ENCODE peak calls at places on chromosomes 6 and 20, in six cellular contexts. Y is fibroblast of lung; G is GM23338; I is body of pancreas; K is progenitor cell of endocrine pancreas; D is stimulated activated CD8-positive, alpha-beta memory T cell treated with anti-CD3 and anti-CD28 coated beads, Interleukin-15, amount 100 ng/mL, for 4 hours. X is an unnamed sample.

GRCh38 chr6:30556714-30556963 is 350 bp upstream of the GNL1 start:
- DNase-seq in K (peak), Y (no peak), G (peak), I (no peak), D (peak), X (peak)

GRCh38 chr6:170293411-170293844 is 2.5 kb upstream of the DLL1 start:
- DNase-seq in G (no peak), D (no peak), K (no peak), Y (no peak), I (no peak), X (no peak)

GRCh38 chr6:42313038-42313437 is 95.4 kb upstream of the MRPS10 start:
- DNase-seq in I (no peak), D (no peak), K (no peak), Y (peak), G (no peak), X (no peak)

GRCh38 chr6:37141291-37142046 is 28.5 kb upstream of the PIM1 start:
- DNase-seq in G (peak), I (no peak), K (no peak), D (no peak), Y (peak), X (peak)

GRCh38 chr20:57006411-57007170 is 259.9 kb downstream of the BMP7 start:
- DNase-seq in I (no peak), Y (peak), D (no peak), K (no peak), G (no peak), X (no peak)

GRCh38 chr6:141452354-141452686 is 680.4 kb upstream of the GJE1 start:
- DNase-seq in Y (no peak), G (no peak), I (no peak), K (no peak), D (no peak), X (peak)

GRCh38 chr6:20866940-20867630 is 332.8 kb downstream of the CDKAL1 start:
- DNase-seq in G (no peak), I (no peak), Y (peak), K (no peak), D (no peak), X (no peak)

GRCh38 chr20:46670228-46670584 is 18.9 kb upstream of the SLC13A3 start:
- DNase-seq in Y (no peak), D (no peak), K (no peak), G (no peak), I (no peak), X (no peak)

GRCh38 chr20:18263723-18264122 is 24.6 kb upstream of the ZNF133 start:
- DNase-seq in D (no peak), Y (peak), I (peak), G (no peak), K (no peak), X (peak)